ENCODE peak calls at places on chromosomes 4 and X, in five cellular contexts. Y is neuronal stem cell, F is H1, W is trophoblast cell, D is mesenchymal stem cell. A is an unnamed sample. For H3K4me1, the result is how much of the 10 kb centered on the place peaks cover.

GRCh38 chrX:68090266-68090665 is 343.0 kb downstream of the OPHN1 start:
- DNase-seq in D (no peak), Y (no peak), F (no peak), W (no peak), A (no peak)

GRCh38 chr4:128355301-128355700 is 67.7 kb upstream of the PGRMC2 start:
- DNase-seq in D (peak), Y (no peak), F (no peak), W (peak), A (no peak)

GRCh38 chr4:105186701-105187158 is 40.1 kb downstream of the TET2 start:
- DNase-seq in D (peak), Y (no peak), W (no peak), F (no peak), A (no peak)

GRCh38 chr4:123398151-123398802 is 1.7 kb downstream of the SPRY1 start:
- DNase-seq in F (peak), D (peak), W (peak), Y (peak), A (peak)

GRCh38 chr4:123481034-123481433 is 84.4 kb downstream of the SPRY1 start:
- DNase-seq in Y (no peak), D (peak), W (no peak), F (no peak), A (no peak)

GRCh38 chr4:10118355-10119004 is 1.9 kb upstream of the WDR1 start:
- DNase-seq in F (no peak), W (no peak), Y (no peak), D (no peak), A (no peak)

GRCh38 chr4:98689507-98690174 is 31.2 kb upstream of the TSPAN5 start:
- DNase-seq in W (no peak), Y (no peak), F (no peak), D (no peak), A (no peak)

GRCh38 chr4:129117705-129118104 is 21.8 kb downstream of the C4orf33 start:
- DNase-seq in D (no peak), W (no peak), Y (no peak), F (no peak), A (no peak)

GRCh38 chr4:3270141-3270611 is 21.2 kb downstream of the MSANTD1 start:
- DNase-seq in D (no peak), F (peak), W (no peak), Y (no peak), A (no peak)

GRCh38 chrX:124605518-124605917 is 259.2 kb downstream of the SH2D1A start:
- DNase-seq in F (no peak), D (no peak), Y (no peak), W (no peak), A (no peak)

GRCh38 chr4:105598787-105599186 is 46.4 kb downstream of the ARHGEF38 start:
- DNase-seq in D (peak), F (no peak), Y (no peak), W (peak), A (no peak)

GRCh38 chrX:43735957-43736356 is 79.9 kb downstream of the MAOA start:
- DNase-seq in W (no peak), F (no peak), Y (no peak), D (no peak), A (no peak)

GRCh38 chr4:3440979-3441500 is 728 bp upstream of the HGFAC start:
- DNase-seq in D (peak), F (no peak), W (peak), Y (no peak), A (no peak)

GRCh38 chrX:132622130-132622529 is 133.3 kb upstream of the MBNL3 start:
- DNase-seq in Y (no peak), D (peak), W (no peak), F (no peak), A (no peak)

GRCh38 chr4:82792912-82793649 is 5.5 kb downstream of the SCD5 start:
- DNase-seq in Y (no peak), W (no peak), D (no peak), F (no peak), A (peak)

GRCh38 chrX:24999501-24999900 is 16.3 kb downstream of the ARX start:
- DNase-seq in D (no peak), F (no peak), Y (no peak), W (no peak), A (no peak)
- H3K4me1 ChIP-seq in D (under half), F (under half), Y (under half), W (under half), A (under half)

DNA sequence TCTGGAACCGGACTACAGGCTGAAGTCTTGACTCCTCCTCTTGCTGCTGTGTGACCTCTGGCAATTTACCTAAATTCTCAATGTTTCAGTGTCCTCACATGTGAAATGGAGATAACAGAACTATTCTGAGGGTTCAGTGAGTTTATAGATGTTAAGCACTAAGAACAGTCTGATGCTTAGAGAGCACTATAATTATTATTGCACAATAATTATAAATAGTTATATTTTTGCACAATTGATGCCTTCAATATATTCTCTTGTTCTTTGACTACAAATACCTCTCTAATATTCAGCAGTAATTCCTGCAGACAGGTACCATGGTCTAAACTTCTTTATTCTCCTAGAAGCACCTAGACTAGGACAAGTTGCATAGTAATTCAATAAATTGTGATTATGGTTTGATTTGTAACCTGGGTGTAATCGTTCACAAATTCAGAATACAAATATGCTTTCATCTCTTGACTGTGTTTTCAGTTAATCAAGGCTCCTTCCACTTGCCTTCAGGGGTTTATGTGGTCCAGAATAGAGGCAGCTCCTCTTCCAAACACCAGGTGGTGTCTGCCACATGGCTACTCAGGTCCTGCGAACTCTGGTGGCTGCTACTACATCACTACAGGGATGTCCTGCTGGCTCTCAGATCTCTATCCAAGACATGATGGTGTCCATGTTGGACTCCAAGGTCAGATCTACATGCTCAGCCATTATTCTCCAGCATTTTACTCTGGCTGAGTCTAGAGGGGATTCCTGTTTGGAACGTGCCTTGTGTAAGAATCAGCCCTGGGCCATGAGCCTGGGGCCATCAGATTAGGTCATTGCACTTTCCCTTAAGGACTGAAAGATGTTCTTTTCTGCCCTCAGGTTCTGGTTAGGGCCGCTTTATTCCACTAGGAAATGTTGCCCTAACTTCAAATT is 103.4 kb downstream of the QRFPR start:
- DNase-seq in Y (no peak), D (no peak), W (peak), F (no peak), A (peak)
- H2BK12ac ChIP-seq in Y (no peak), D (no peak), W (no peak), F (no peak), A (no peak)

DNA sequence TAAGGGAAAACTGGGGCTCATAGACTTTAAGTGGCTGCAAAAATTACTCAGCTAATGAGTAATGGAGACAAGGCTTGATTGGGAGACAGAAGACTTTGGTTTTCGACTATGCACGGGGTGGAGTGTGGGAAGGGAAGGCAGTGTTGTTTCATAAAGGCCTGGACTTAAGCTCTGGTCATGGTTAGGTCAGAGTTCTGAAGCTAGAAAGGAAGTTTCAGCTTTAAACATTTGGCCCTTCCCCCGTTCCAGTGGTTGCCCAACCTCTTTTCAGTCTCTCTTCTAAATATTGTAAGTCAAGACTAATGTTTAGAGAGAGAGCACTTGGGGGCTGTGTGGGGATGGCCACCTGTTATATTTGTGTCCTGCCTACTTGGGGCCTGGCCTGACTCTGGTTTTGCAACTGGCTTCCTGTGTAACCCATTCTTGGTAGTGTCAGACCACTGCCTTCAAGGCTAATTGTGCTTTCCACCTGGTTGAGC is 21.0 kb downstream of the MSN start:
- DNase-seq in D (peak), Y (no peak), F (no peak), W (no peak), A (no peak)
- H3K4me1 ChIP-seq in D (under half), Y (under half), F (under half), W (under half), A (under half)

GRCh38 chr4:22071749-22072148 is 123.2 kb upstream of the KCNIP4 start:
- DNase-seq in F (no peak), D (no peak), W (peak), Y (no peak), A (no peak)

GRCh38 chr4:22077571-22077970 is 129.0 kb upstream of the KCNIP4 start:
- DNase-seq in W (no peak), F (no peak), Y (no peak), D (no peak), A (no peak)

GRCh38 chr4:22072240-22072639 is 123.7 kb upstream of the KCNIP4 start:
- DNase-seq in D (no peak), Y (no peak), F (no peak), W (no peak), A (no peak)

GRCh38 chr4:22070256-22070655 is 121.7 kb upstream of the KCNIP4 start:
- DNase-seq in F (no peak), Y (no peak), D (no peak), W (no peak), A (no peak)

GRCh38 chr4:22072726-22073125 is 124.2 kb upstream of the KCNIP4 start:
- DNase-seq in W (no peak), F (no peak), Y (no peak), D (no peak), A (no peak)
- H2BK12ac ChIP-seq in W (no peak), F (no peak), Y (no peak), D (no peak), A (no peak)

GRCh38 chrX:42079968-42080367 is 156.6 kb upstream of the CASK start:
- DNase-seq in Y (no peak), D (peak), F (no peak), W (peak), A (no peak)
- H3K4me1 ChIP-seq in Y (under half), D (under half), F (under half), W (under half), A (under half)

GRCh38 chr4:113504422-113504821 is 257.1 kb downstream of the CAMK2D start:
- DNase-seq in W (no peak), D (no peak), Y (no peak), F (no peak), A (no peak)

GRCh38 chr4:113502883-113503282 is 258.7 kb downstream of the CAMK2D start:
- DNase-seq in D (no peak), F (no peak), Y (no peak), W (no peak), A (no peak)

GRCh38 chr4:113502476-113502875 is 259.1 kb downstream of the CAMK2D start:
- DNase-seq in D (peak), W (no peak), Y (no peak), F (no peak), A (no peak)

GRCh38 chr4:113505057-113505456 is 256.5 kb downstream of the CAMK2D start:
- DNase-seq in F (no peak), W (no peak), Y (no peak), D (no peak), A (no peak)

GRCh38 chr4:113503691-113504090 is 257.8 kb downstream of the CAMK2D start:
- DNase-seq in D (no peak), Y (no peak), F (no peak), W (no peak), A (no peak)
- H2BK12ac ChIP-seq in D (no peak), Y (no peak), F (no peak), W (no peak), A (no peak)

GRCh38 chr4:80042821-80043220 is 30.2 kb downstream of the ANTXR2 start:
- DNase-seq in F (no peak), Y (no peak), D (no peak), W (no peak), A (no peak)
- H3K4me1 ChIP-seq in F (under half), Y (under half), D (under half), W (under half), A (under half)

GRCh38 chrX:79366556-79366887 is 612 bp downstream of the ITM2A start:
- DNase-seq in Y (no peak), W (no peak), D (no peak), F (no peak), A (no peak)

GRCh38 chrX:79365591-79365990 is 1.5 kb downstream of the ITM2A start:
- DNase-seq in D (no peak), Y (no peak), W (no peak), F (no peak), A (no peak)

GRCh38 chrX:79367907-79368306 is 773 bp upstream of the ITM2A start:
- DNase-seq in Y (no peak), F (no peak), D (no peak), W (no peak), A (no peak)

GRCh38 chrX:79369871-79370270 is 2.7 kb upstream of the ITM2A start:
- DNase-seq in Y (no peak), F (no peak), D (no peak), W (no peak), A (no peak)

DNA sequence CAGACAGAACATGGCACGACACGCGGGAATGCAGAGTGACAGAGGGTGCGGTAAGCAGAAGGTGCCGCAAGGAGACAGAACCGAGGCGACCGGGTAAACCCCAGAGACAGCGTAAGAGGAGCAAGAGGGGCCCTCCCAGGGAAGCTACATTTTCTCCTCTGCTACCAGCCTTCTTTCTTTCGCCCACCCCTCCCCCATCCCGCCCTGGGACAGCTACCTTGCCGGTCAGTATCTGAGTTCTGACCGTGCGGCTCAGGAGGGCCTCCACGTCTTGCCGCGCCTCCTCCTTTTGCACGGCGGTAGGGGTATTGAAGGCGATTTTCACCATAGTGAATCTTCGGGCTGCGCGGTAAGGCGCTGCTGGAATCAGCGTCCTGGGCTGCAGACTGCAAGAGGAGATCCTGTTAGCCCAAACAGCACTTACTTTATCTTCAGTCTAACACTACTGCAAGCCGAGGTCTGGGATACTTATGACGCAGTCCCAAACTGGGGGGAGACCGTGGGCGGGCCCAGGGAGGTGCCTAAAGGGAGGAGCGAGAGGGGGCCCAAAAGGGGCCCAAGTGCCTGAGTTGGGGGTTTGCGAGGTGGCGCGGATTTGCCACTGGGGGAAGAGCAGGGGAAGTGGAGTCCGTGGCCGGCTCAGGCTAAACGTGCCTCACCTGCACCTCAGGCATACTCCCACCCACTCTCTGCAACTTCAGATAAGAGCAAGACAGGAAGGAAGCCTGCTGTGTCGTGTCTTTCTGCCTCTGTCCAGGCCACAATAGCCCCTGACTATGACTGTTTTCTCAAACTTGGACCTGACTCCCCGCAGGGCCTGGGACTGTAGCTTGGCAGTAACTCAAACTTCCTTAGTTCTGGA is at the start of gene ITM2A:
- DNase-seq in Y (peak), D (no peak), F (peak), W (no peak), A (peak)
- H2BK12ac ChIP-seq in Y (no peak), D (no peak), F (peak), W (no peak), A (no peak)

GRCh38 chr4:6196324-6196723 is 4.0 kb downstream of the JAKMIP1 start:
- DNase-seq in F (no peak), Y (no peak), W (no peak), D (no peak), A (no peak)

GRCh38 chr4:6197433-6198174 is 2.7 kb downstream of the JAKMIP1 start:
- DNase-seq in W (no peak), F (no peak), Y (no peak), D (no peak), A (no peak)

GRCh38 chr4:6194458-6195195 is 5.7 kb downstream of the JAKMIP1 start:
- DNase-seq in F (no peak), W (no peak), Y (no peak), D (no peak), A (no peak)

GRCh38 chr4:6196871-6197270 is 3.5 kb downstream of the JAKMIP1 start:
- DNase-seq in F (no peak), W (no peak), Y (no peak), D (no peak), A (no peak)

DNA sequence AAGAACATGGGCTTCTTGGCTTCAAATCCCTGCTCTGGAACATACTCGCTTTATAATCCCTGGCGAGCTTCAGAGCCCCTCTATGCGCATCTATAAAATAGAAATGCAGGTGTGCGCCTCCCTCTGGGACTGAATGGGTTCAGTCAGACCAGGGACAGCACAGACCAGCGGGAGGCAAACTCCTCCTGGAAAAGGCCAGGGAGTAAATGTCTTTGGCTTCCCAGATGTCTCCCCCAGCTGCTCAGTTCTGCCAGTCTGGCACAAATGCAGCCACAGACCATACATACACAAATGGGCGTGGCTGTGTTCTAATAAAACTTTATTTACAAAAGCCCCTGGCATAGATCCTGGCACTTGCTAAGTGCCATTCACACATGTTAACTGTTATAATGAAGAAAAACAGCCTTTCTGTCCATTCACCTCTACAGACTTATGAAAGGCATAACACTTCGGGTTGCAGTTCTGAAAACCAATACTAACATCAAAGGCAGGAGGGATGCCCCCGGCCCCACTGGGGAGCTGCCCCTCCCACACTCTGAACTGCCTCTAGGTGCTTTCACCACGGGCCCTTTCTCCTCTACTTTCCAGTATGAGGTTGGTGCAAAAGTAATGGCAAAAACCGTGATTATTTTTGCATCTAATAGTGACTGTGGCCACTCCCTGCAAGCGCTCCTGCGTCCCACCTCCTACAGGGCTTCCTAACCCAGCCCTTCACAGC is 4.6 kb downstream of the JAKMIP1 start:
- DNase-seq in W (no peak), F (no peak), D (no peak), Y (no peak), A (no peak)
- H3K4me1 ChIP-seq in W (under half), F (under half), D (under half), Y (under half), A (under half)